ENCODE peak calls at places on chromosomes 1 and 21, in six cellular contexts. J is CD4-positive, alpha-beta T cell; B is AG09309; L is mesothelial cell of epicardium; W is RWPE1; O is ovary. K is an unnamed sample.

GRCh38 chr1:229240532-229240931 is 30.4 kb upstream of the RAB4A start:
- DNase-seq in J (no peak), B (no peak), L (no peak), W (no peak), O (no peak), K (no peak)

GRCh38 chr1:76068542-76068941 is 6.0 kb upstream of the ST6GALNAC3 start:
- DNase-seq in J (no peak), B (no peak), L (no peak), W (no peak), O (no peak), K (no peak)

GRCh38 chr1:28885982-28886730 is 28.2 kb upstream of the EPB41 start:
- DNase-seq in J (no peak), B (no peak), L (no peak), W (no peak), O (no peak), K (no peak)

GRCh38 chr1:208951908-208952307 is 631.6 kb upstream of the CAMK1G start:
- DNase-seq in J (no peak), B (no peak), L (no peak), W (no peak), O (no peak), K (no peak)

GRCh38 chr1:37940299-37940947 is 6.4 kb downstream of the INPP5B start:
- DNase-seq in J (no peak), B (no peak), L (no peak), W (no peak), O (no peak), K (no peak)

GRCh38 chr1:216498277-216498676 is 75.0 kb upstream of the USH2A start:
- DNase-seq in J (no peak), B (no peak), L (no peak), W (no peak), O (no peak), K (no peak)

GRCh38 chr1:6899141-6899540 is 113.9 kb downstream of the CAMTA1 start:
- DNase-seq in J (no peak), B (no peak), L (no peak), W (no peak), O (no peak), K (no peak)

GRCh38 chr1:181134543-181135461 is 46.3 kb downstream of the IER5 start:
- DNase-seq in J (no peak), B (no peak), L (no peak), W (peak; percentile 93), O (no peak), K (peak; percentile 68)

GRCh38 chr1:1876335-1876935 is 14.5 kb downstream of the GNB1 start:
- DNase-seq in J (no peak), B (no peak), L (no peak), W (no peak), O (no peak), K (no peak)

GRCh38 chr21:45319461-45320211 is 31.9 kb upstream of the POFUT2 start:
- DNase-seq in J (no peak), B (no peak), L (no peak), W (no peak), O (peak; percentile 28), K (no peak)

DNA sequence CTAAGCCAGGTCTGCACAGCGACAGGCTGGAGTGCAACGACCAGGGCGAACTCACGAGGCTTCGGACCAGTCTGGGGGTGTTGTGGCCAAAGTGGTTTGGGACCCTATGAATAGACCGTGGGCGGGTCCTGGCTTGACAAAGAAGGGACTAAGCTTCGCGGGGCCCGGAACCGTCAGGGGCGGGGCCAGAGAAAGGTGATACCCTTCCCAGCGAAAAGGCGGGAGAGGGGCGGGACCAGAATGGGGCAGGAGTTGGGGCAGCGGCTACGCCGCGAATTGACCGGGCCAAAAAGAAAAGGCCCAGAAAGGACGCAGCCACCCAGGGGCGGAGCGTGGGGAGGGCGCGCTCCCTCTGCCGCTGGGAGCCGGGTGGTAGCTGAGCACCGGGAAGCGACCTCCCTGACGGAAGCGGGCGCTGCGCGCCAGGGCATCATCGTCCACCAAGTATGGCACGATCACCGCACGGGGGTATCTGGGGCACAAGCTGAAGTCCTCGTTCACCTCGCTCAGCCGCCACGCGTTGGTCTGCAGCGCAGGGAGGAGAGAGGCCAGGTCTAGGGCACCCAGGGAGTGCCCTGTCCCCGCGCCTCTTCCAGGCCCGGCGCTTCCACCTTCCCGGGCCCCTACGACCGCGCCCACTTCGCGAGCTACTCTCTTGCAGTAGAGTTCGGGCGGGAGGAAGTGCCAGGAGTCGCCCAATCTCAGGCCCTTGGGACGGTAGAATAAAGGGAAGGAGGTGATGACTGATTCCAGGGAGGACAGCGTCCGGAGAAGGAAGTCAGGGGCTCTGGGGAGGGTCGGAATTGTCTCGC is 6.7 kb upstream of the FAM167B start:
- DNase-seq in J (peak; percentile 63), B (no peak), L (no peak), W (peak; percentile 57), O (peak; percentile 83), K (no peak)
- TF ChIP-seq CTCF in J (peak; percentile 52), B (peak; percentile 34), L (no peak), W (peak; percentile 22), O (peak; percentile 16), K (no peak)

DNA sequence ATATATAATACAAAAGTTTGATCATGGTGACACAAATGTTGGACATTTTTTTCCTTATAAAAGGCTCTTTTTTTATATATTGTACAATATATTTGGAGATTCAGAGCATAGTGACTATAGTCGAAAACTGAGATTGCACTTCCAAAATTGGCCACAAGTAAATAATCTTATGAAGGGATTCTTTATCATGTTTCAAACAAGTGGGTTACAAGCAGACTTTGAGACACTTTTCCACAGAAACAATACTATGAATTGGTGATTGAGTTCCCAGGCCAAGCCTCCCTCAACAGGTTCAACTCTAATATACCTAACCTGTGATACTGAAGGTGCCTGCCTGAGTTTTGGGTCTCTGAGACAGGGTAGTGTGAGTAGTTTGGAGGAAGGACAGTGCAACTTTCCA is 13.8 kb downstream of the LEPR start:
- DNase-seq in J (no peak), B (no peak), L (no peak), W (no peak), O (no peak), K (no peak)
- TF ChIP-seq CTCF in J (peak; percentile 2), B (no peak), L (no peak), W (no peak), O (no peak), K (no peak)

DNA sequence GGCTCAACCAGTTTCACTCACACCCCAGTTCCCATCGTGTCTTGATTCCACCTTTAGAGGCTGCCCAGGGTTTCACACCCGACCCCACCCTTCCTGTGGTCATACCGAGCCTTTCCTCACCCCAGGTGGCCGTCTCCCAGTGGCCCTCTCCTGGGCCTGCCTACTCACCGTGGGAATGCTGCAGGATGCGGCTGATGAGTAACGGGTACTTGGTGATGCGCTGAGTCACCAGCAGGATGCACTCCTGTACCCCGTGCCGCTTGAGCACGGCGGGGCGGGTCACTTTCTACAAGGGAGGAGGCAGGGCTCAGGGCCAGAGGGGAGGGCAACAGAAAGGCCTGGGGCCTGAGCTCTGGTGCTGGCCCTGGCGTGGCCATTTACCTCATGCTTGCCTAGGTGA is 16.4 kb downstream of the ARHGEF2 start:
- DNase-seq in J (no peak), B (peak; percentile 83), L (no peak), W (peak; percentile 97), O (no peak), K (no peak)
- TF ChIP-seq CTCF in J (no peak), B (peak; percentile 53), L (no peak), W (peak; percentile 54), O (no peak), K (peak; percentile 17)

GRCh38 chr1:189220750-189221149 is 1256.9 kb downstream of the BRINP3 start:
- DNase-seq in J (no peak), B (no peak), L (no peak), W (peak; percentile 6), O (no peak), K (no peak)
- TF ChIP-seq CTCF in J (no peak), B (no peak), L (no peak), W (peak; percentile 28), O (no peak), K (no peak)

GRCh38 chr1:91510754-91511153 is 10.1 kb downstream of the CDC7 start:
- DNase-seq in J (no peak), B (no peak), L (no peak), W (no peak), O (no peak), K (no peak)

GRCh38 chr1:91503975-91504530 is 3.4 kb downstream of the CDC7 start:
- DNase-seq in J (no peak), B (no peak), L (no peak), W (no peak), O (no peak), K (no peak)

GRCh38 chr1:91506071-91506470 is 5.4 kb downstream of the CDC7 start:
- DNase-seq in J (no peak), B (no peak), L (no peak), W (no peak), O (no peak), K (no peak)

GRCh38 chr1:91505086-91505485 is 4.4 kb downstream of the CDC7 start:
- DNase-seq in J (no peak), B (no peak), L (no peak), W (no peak), O (no peak), K (no peak)

GRCh38 chr1:91507330-91507729 is 6.7 kb downstream of the CDC7 start:
- DNase-seq in J (no peak), B (no peak), L (no peak), W (no peak), O (no peak), K (no peak)
- TF ChIP-seq CTCF in J (no peak), B (no peak), L (no peak), W (no peak), O (no peak), K (no peak)

K was measured in GM13976.